ENCODE peak calls at places on chromosomes 5 and 9, in six cellular contexts. X is esophagus squamous epithelium, A is heart right ventricle, C is sigmoid colon, E is lower lobe of right lung, U is MM.1S. F is an unnamed sample.

GRCh38 chr5:98309785-98310566 is 463.5 kb upstream of the RGMB start:
- DNase-seq in E (no peak), U (no peak), X (no peak), C (no peak), A (peak; percentile 12), F (no peak)

GRCh38 chr9:37543468-37543867 is 32.7 kb downstream of the FBXO10 start:
- DNase-seq in C (no peak), U (no peak), A (no peak), E (no peak), X (no peak), F (no peak)

GRCh38 chr9:110340306-110340705 is 2.6 kb upstream of the TXNDC8 start:
- DNase-seq in A (no peak), E (no peak), C (no peak), X (no peak), U (peak; percentile 13), F (no peak)

GRCh38 chr5:163914911-163915310 is 409.5 kb downstream of the MAT2B start:
- DNase-seq in U (no peak), E (no peak), X (peak; percentile 16), A (no peak), C (no peak), F (no peak)

GRCh38 chr9:116318463-116319271 is 165.1 kb downstream of the PAPPA start:
- DNase-seq in X (no peak), U (no peak), A (peak; percentile 69), C (peak; percentile 88), E (no peak), F (no peak)

GRCh38 chr5:96219580-96220281 is 213.3 kb downstream of the PCSK1 start:
- DNase-seq in C (no peak), E (no peak), U (no peak), A (no peak), X (no peak), F (no peak)

GRCh38 chr5:87940775-87941174 is 327.9 kb downstream of the TMEM161B start:
- DNase-seq in E (no peak), A (no peak), C (no peak), X (no peak), U (no peak), F (no peak)

GRCh38 chr9:36194326-36195000 is 3.7 kb downstream of the CLTA start:
- DNase-seq in E (no peak), A (no peak), X (no peak), U (no peak), C (no peak), F (no peak)

GRCh38 chr5:77225531-77225930 is 15.1 kb downstream of the PDE8B start:
- DNase-seq in E (no peak), X (no peak), A (no peak), C (no peak), U (no peak), F (no peak)

GRCh38 chr9:97557606-97558095 is 56.2 kb downstream of the TMOD1 start:
- DNase-seq in U (no peak), A (peak; percentile 72), E (peak; percentile 57), C (peak; percentile 87), X (no peak), F (no peak)

GRCh38 chr9:88998506-88998905 is 7.2 kb downstream of the S1PR3 start:
- DNase-seq in C (no peak), E (no peak), A (no peak), X (no peak), U (no peak), F (no peak)

GRCh38 chr5:122673343-122673742 is 101.5 kb upstream of the SNX2 start:
- DNase-seq in E (no peak), C (no peak), X (no peak), U (no peak), A (peak; percentile 50), F (no peak)

GRCh38 chr5:143234162-143234842 is 169.2 kb downstream of the NR3C1 start:
- DNase-seq in C (peak; percentile 12), U (no peak), E (no peak), X (no peak), A (no peak), F (no peak)

GRCh38 chr9:27483576-27483975 is 40.5 kb upstream of the IFNK start:
- DNase-seq in E (no peak), C (no peak), U (no peak), X (no peak), A (no peak), F (no peak)

GRCh38 chr5:95925939-95926338 is 35.7 kb downstream of the ELL2 start:
- DNase-seq in C (no peak), U (peak; percentile 79), A (no peak), X (no peak), E (no peak), F (no peak)

DNA sequence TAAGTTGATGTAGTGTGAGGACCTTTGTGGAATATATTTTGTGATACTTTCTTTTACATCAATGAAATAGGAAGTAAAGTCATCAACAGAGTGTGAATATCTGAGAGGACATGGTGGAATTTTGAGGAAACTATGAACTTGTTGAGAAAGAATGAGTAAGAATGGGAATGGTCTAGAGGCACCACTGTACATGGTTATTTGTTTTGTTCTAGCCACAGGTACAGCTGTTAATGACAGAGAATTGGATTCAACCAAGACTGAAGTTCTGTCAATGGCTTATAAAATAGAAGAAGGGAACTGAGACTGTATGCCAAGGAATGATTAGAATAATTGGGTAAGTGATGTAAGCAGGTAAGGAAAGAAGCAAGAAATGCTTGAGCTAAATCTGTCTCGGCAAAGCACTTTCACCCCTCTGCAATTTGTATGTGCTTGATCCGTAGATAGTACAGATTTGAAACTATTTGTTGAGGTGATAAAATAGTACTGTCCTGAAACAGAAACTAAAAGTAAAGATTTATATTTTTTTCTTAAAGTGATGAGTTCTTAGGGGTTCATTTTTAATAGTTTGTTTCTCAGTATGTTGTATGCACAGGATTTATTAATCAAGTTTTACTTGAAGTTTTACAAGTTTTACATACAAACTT is 468.8 kb upstream of the SMC2 start:
- DNase-seq in E (no peak), X (no peak), A (no peak), U (peak; percentile 60), C (no peak), F (no peak)
- H3K4me1 ChIP-seq in E (no peaks in the 10 kb centered on the region), X (no peaks in the 10 kb centered on the region), A (no peaks in the 10 kb centered on the region), U (peaks cover 11% of the 10 kb centered on the region), C (no peaks in the 10 kb centered on the region), F (no peaks in the 10 kb centered on the region)

DNA sequence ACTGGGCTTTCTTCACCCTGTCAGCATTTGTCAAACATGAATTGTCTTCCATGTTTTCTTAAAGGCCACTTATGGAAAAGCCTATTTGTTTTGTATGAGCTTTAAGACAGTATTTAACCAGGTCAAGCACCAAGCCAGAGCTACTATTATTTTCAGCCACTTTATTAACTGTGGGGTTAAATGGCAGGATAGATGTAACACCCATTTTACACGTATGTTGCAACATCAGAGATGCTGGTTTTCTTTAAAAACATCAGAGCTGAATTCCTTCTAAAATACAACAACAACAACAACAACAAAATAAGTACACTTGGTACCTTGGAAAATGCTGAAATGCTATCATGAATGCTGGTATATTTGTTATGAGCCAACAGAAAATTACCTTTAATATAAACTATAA is 13.6 kb downstream of the ARRDC3 start:
- DNase-seq in A (no peak), X (no peak), U (no peak), E (no peak), C (no peak), F (no peak)
- H3K27ac ChIP-seq in A (no peak overlapping the region), X (no peak overlapping the region), U (no peak overlapping the region), E (no peak overlapping the region), C (no peak overlapping the region), F (no peak overlapping the region)

GRCh38 chr5:141778683-141779082 is 96.7 kb upstream of the ARAP3 start:
- DNase-seq in X (no peak), C (no peak), A (no peak), U (no peak), E (no peak), F (no peak)

GRCh38 chr5:141781910-141782309 is 96.3 kb downstream of the PCDH1 start:
- DNase-seq in C (no peak), U (no peak), X (no peak), E (no peak), A (no peak), F (no peak)

GRCh38 chr5:141779642-141780041 is 97.6 kb upstream of the ARAP3 start:
- DNase-seq in A (peak; percentile 72), C (peak; percentile 76), X (no peak), E (no peak), U (no peak), F (no peak)

GRCh38 chr5:141780952-141781730 is 97.1 kb downstream of the PCDH1 start:
- DNase-seq in C (no peak), U (no peak), X (no peak), E (no peak), A (no peak), F (no peak)

GRCh38 chr5:141780240-141780951 is 97.8 kb downstream of the PCDH1 start:
- DNase-seq in A (no peak), C (no peak), U (no peak), X (no peak), E (no peak), F (no peak)
- H3K4me3 ChIP-seq in A (no peak overlapping the region), C (no peak overlapping the region), U (no peak overlapping the region), X (no peak overlapping the region), E (no peak overlapping the region), F (no peak overlapping the region)

GRCh38 chr9:86602715-86603114 is 248.5 kb upstream of the TUT7 start:
- DNase-seq in X (no peak), A (no peak), C (no peak), E (no peak), U (no peak), F (no peak)

GRCh38 chr9:86601697-86602096 is 247.5 kb upstream of the TUT7 start:
- DNase-seq in X (no peak), C (no peak), E (no peak), A (no peak), U (no peak), F (no peak)

GRCh38 chr9:86599565-86599964 is 245.4 kb upstream of the TUT7 start:
- DNase-seq in C (no peak), E (no peak), A (no peak), U (no peak), X (no peak), F (no peak)

GRCh38 chr9:86600291-86600690 is 246.1 kb upstream of the TUT7 start:
- DNase-seq in C (no peak), U (no peak), X (no peak), E (no peak), A (no peak), F (no peak)

DNA sequence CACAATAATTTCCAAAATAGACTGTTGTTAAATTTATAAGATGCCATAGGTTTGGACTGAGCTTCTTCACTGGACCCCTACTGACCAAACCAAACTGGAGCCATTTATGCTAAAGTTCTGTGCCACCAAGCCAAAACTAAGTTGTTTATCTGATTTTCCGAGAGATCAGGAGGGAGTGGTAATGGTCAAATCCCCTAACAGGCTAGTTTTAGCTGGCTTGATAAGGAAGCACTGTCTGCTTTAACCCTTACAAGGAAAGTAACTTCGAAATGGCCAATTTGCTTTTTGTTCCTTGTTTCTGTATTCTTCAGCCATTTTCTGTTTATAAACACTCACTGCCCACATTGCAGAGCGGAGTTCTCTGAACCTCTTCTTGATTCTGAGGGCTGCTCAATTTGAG is 246.8 kb upstream of the TUT7 start:
- DNase-seq in U (no peak), E (no peak), C (no peak), A (no peak), X (no peak), F (no peak)
- H3K4me1 ChIP-seq in U (no peaks in the 10 kb centered on the region), E (peaks cover 7% of the 10 kb centered on the region), C (no peaks in the 10 kb centered on the region), A (peaks cover 34% of the 10 kb centered on the region), X (no peaks in the 10 kb centered on the region), F (no peaks in the 10 kb centered on the region)

DNA sequence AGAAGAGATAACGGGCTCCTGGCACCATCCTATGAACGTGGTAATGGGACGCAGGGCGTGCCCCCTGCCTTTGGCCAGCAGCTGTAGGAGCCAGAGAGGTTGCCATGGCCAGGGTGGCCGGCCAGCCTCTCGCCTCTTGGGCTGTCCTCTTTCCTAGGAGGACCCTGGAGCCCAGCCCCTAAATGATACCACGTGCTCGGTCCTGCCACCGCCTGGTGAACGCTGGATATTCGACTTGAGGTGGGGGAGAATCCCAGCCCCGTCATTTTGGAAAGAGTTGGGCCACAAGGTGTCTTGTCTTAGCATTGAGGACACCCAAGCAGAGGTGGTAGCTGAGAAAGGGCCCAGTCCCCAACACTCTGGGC is 391 bp upstream of the NRG2 start:
- DNase-seq in A (no peak), E (no peak), U (no peak), X (no peak), C (no peak), F (no peak)
- H3K27ac ChIP-seq in A (peak overlapping the region; percentile 82), E (peak overlapping the region; percentile 39), U (no peak overlapping the region), X (peak overlapping the region; percentile 71), C (peak overlapping the region; percentile 79), F (no peak overlapping the region)

F was measured in effector memory CD4-positive, alpha-beta T cell.